ENCODE peak calls at places on chromosome 6, in six cellular contexts. S is uterus, F is AG04450, I is breast epithelium, E is AG10803, G is lower leg skin. B is an unnamed sample.

GRCh38 chr6:147855823-147856222 is 347.3 kb downstream of the SAMD5 start:
- DNase-seq in G (no peak), S (no peak), F (no peak), I (no peak), E (no peak), B (no peak)

GRCh38 chr6:142763205-142763604 is 181.8 kb downstream of the HIVEP2 start:
- DNase-seq in I (no peak), E (peak), F (no peak), S (no peak), G (no peak), B (peak)

GRCh38 chr6:5645275-5645674 is 361.4 kb downstream of the NRN1 start:
- DNase-seq in F (no peak), S (no peak), E (no peak), I (no peak), G (no peak), B (no peak)

GRCh38 chr6:32664827-32665362 is 1.6 kb downstream of the HLA-DQB1 start:
- DNase-seq in I (no peak), S (peak), F (no peak), E (no peak), G (peak), B (no peak)

GRCh38 chr6:127247114-127248096 is 19.3 kb upstream of the RNF146 start:
- DNase-seq in I (no peak), S (no peak), E (peak), F (no peak), G (no peak), B (no peak)

GRCh38 chr6:14337157-14337556 is 219.6 kb downstream of the CD83 start:
- DNase-seq in S (no peak), I (no peak), E (peak), G (no peak), F (no peak), B (no peak)

GRCh38 chr6:118551063-118551672 is 3.1 kb downstream of the PLN start:
- DNase-seq in I (no peak), S (no peak), G (no peak), E (peak), F (peak), B (peak)

GRCh38 chr6:45163952-45164766 is 164.0 kb upstream of the RUNX2 start:
- DNase-seq in G (no peak), I (no peak), E (no peak), F (no peak), S (no peak), B (no peak)

GRCh38 chr6:116326392-116326717 is 44.4 kb upstream of the DSE start:
- DNase-seq in G (no peak), I (no peak), E (peak), S (no peak), F (no peak), B (no peak)

GRCh38 chr6:156731436-156731835 is 45.7 kb upstream of the ARID1B start:
- DNase-seq in I (no peak), S (no peak), E (peak), F (no peak), G (no peak), B (peak)

GRCh38 chr6:159108438-159108985 is 60.7 kb upstream of the FNDC1 start:
- DNase-seq in S (no peak), E (no peak), I (no peak), G (peak), F (no peak), B (no peak)

GRCh38 chr6:33578588-33579011 is 1.5 kb downstream of the BAK1 start:
- DNase-seq in S (no peak), E (no peak), F (no peak), I (no peak), G (no peak), B (no peak)

GRCh38 chr6:145977881-145978280 is 13.7 kb upstream of the SHPRH start:
- DNase-seq in E (no peak), G (no peak), S (no peak), F (no peak), I (no peak), B (no peak)

GRCh38 chr6:123427008-123427407 is 209.7 kb downstream of the TRDN start:
- DNase-seq in S (no peak), G (no peak), I (no peak), F (no peak), E (no peak), B (no peak)

GRCh38 chr6:169828176-169828575 is 76.8 kb downstream of the ERMARD start:
- DNase-seq in I (no peak), F (no peak), G (peak), S (no peak), E (no peak), B (no peak)

GRCh38 chr6:87922947-87923330 is 124.7 kb upstream of the SPACA1 start:
- DNase-seq in G (no peak), F (no peak), E (no peak), I (no peak), S (no peak), B (no peak)

DNA sequence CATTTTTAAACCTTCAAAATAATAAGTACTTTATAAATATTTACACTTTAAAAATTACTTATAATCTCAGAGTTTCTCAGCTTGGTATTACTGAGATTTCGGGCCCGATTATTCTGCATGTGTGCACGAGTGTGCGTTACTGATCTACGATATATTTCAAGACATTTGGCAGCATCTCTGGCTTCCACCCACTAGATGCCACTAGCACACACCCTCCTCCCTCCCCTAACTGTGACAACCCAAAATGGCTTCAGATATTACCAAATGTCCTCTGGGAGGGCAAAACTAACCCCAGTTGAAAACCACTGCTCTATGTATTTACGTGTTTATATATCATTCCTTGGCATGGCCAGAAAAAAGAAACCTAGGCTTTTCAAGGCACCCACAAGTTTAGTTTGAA is 95.9 kb downstream of the FYN start:
- DNase-seq in F (no peak), S (no peak), G (no peak), E (no peak), I (no peak), B (no peak)
- TF ChIP-seq CTCF in F (no peak), S (no peak), G (no peak), E (peak), I (no peak), B (no peak)

GRCh38 chr6:167815296-167815980 is 11.3 kb upstream of the AFDN start:
- DNase-seq in E (no peak), F (no peak), G (no peak), S (no peak), I (no peak), B (no peak)
- TF ChIP-seq CTCF in E (no peak), F (no peak), G (no peak), S (no peak), I (no peak), B (no peak)

DNA sequence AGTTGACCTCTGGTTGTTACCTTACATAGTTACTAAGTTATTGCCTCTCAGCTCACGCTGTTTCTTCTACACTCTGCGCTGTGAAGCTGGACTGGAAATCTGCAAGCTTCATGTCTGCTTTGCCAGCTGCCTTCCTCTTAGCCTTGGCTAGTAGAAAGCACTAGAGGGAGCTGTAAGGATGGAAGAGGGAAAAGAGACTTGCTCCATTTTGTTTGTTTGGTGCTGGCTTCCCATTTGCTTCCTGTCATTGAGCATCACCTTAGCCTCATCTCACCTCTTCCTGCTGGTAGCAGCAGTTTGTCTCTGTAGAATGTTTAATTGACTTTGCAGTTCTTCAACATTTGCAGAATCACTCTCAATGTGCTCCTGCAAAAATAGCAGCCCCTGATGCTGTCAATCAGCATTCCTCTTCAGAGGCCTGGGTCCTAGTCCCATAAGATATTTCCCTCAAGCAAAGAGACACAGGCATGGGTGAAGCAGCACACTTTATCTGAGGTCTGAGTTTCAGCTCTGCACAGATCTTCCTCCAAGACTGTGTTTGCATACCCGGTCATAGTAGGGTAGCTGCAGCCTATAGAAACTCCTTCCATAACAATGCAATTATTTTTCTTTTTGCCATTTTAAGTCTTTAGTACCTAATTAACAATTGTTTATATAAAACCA is 302.2 kb upstream of the EPHA7 start:
- DNase-seq in I (no peak), F (no peak), S (no peak), G (no peak), E (no peak), B (no peak)
- TF ChIP-seq CTCF in I (no peak), F (no peak), S (no peak), G (no peak), E (no peak), B (no peak)

DNA sequence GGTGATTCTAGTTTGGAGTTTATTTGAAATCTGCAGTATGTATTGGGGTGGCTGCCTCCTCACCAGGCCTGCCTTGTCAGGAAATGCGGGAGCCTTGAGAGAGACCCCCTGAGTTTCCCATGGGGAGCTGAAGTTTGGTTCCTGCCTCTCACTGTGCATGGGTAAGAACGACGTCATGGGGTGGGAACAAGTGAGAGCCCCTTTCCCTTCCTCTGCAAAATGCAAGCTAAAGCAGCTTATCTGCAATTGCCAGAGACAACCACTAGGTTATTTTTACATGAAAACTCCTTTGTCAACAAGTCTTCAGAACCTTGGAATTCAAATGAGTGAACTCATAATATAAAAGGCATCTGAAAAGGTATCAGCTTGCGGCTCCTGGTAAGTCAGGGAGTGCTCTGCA is 58.4 kb downstream of the TMEM170B start:
- DNase-seq in G (no peak), S (no peak), E (no peak), I (no peak), F (no peak), B (no peak)
- TF ChIP-seq CTCF in G (no peak), S (no peak), E (no peak), I (no peak), F (peak), B (peak)

GRCh38 chr6:152749336-152749735 is 1.3 kb upstream of the VIP start:
- DNase-seq in F (no peak), I (no peak), E (no peak), G (no peak), S (no peak), B (no peak)
- TF ChIP-seq CTCF in F (no peak), I (no peak), E (no peak), G (no peak), S (no peak), B (no peak)

B was measured in HFFc6.